ENCODE peak calls at places on chromosomes 6 and 20, in nine cellular contexts. M, Y, G, S, E, C, P, X and N are unnamed samples. For H3K4me1, the result is how much of the 10 kb centered on the place peaks cover.

GRCh38 chr6:145704153-145704781 is 31.1 kb downstream of the EPM2A start:
- DNase-seq in M (no peak), Y (peak), G (no peak), S (no peak), E (no peak), C (no peak), P (no peak), X (peak), N (peak)

GRCh38 chr20:36624068-36624813 is 18.7 kb downstream of the RAB5IF start:
- DNase-seq in M (no peak), Y (no peak), G (no peak), S (peak), E (no peak), C (no peak), P (no peak), X (no peak), N (no peak)

GRCh38 chr20:42864116-42864515 is 325.6 kb downstream of the PTPRT start:
- DNase-seq in M (no peak), Y (no peak), G (no peak), S (no peak), E (no peak), C (no peak), P (no peak), X (no peak), N (no peak)

GRCh38 chr6:41970436-41970846 is 28.8 kb upstream of the CCND3 start:
- DNase-seq in M (no peak), Y (peak), G (no peak), S (no peak), E (no peak), C (no peak), P (no peak), X (no peak), N (no peak)

GRCh38 chr6:132490024-132490423 is 22.9 kb downstream of the STX7 start:
- DNase-seq in M (no peak), Y (no peak), G (no peak), S (no peak), E (no peak), C (no peak), P (peak), X (no peak), N (no peak)

GRCh38 chr6:155224031-155224451 is 39.8 kb upstream of the CLDN20 start:
- DNase-seq in M (peak), Y (peak), G (no peak), S (no peak), E (no peak), C (no peak), P (no peak), X (peak), N (peak)

GRCh38 chr6:154319231-154319858 is 37.3 kb downstream of the IPCEF1 start:
- DNase-seq in M (no peak), Y (peak), G (no peak), S (no peak), E (no peak), C (no peak), P (no peak), X (no peak), N (peak)

GRCh38 chr6:12119085-12119588 is 107.0 kb downstream of the HIVEP1 start:
- DNase-seq in M (peak), Y (no peak), G (peak), S (no peak), E (no peak), C (no peak), P (no peak), X (peak), N (no peak)

GRCh38 chr6:79610301-79611009 is 20.7 kb upstream of the SH3BGRL2 start:
- DNase-seq in M (no peak), Y (no peak), G (no peak), S (no peak), E (no peak), C (no peak), P (no peak), X (no peak), N (peak)

GRCh38 chr20:33791021-33791420 is 20.1 kb upstream of the CHMP4B start:
- DNase-seq in M (no peak), Y (no peak), G (no peak), S (no peak), E (no peak), C (no peak), P (no peak), X (no peak), N (no peak)

GRCh38 chr6:105587349-105588115 is 184.7 kb upstream of the PREP start:
- DNase-seq in M (peak), Y (peak), G (peak), S (no peak), E (no peak), C (no peak), P (no peak), X (no peak), N (peak)

GRCh38 chr20:35307666-35308653 is 15.7 kb upstream of the FAM83C start:
- DNase-seq in M (no peak), Y (peak), G (no peak), S (peak), E (peak), C (peak), P (no peak), X (no peak), N (peak)

GRCh38 chr20:33724439-33725094 is 4.5 kb upstream of the PXMP4 start:
- DNase-seq in M (no peak), Y (peak), G (no peak), S (no peak), E (no peak), C (no peak), P (no peak), X (no peak), N (no peak)

GRCh38 chr6:12605888-12606345 is 110.7 kb upstream of the PHACTR1 start:
- DNase-seq in M (no peak), Y (peak), G (no peak), S (peak), E (peak), C (peak), P (no peak), X (peak), N (peak)

GRCh38 chr6:137133136-137133535 is 40.3 kb downstream of the IL22RA2 start:
- DNase-seq in M (no peak), Y (no peak), G (no peak), S (no peak), E (no peak), C (no peak), P (no peak), X (no peak), N (no peak)

GRCh38 chr6:142935553-142936517 is 9.1 kb downstream of the HIVEP2 start:
- DNase-seq in M (peak), Y (no peak), G (no peak), S (no peak), E (no peak), C (no peak), P (no peak), X (peak), N (no peak)

GRCh38 chr6:137904822-137905617 is 38.0 kb downstream of the TNFAIP3 start:
- DNase-seq in M (peak), Y (no peak), G (peak), S (no peak), E (no peak), C (no peak), P (no peak), X (peak), N (no peak)

GRCh38 chr20:46348972-46349741 is 40.9 kb upstream of the CDH22 start:
- DNase-seq in M (peak), Y (peak), G (peak), S (peak), E (peak), C (peak), P (no peak), X (peak), N (peak)

GRCh38 chr6:37882724-37883413 is 63.3 kb downstream of the ZFAND3 start:
- DNase-seq in M (no peak), Y (peak), G (no peak), S (no peak), E (no peak), C (no peak), P (no peak), X (no peak), N (peak)

GRCh38 chr20:12965212-12965879 is 43.4 kb upstream of the SPTLC3 start:
- DNase-seq in M (no peak), Y (no peak), G (no peak), S (no peak), E (no peak), C (no peak), P (no peak), X (no peak), N (peak)

GRCh38 chr20:51650685-51651134 is 108.2 kb upstream of the NFATC2 start:
- DNase-seq in M (no peak), Y (peak), G (no peak), S (no peak), E (no peak), C (no peak), P (no peak), X (no peak), N (peak)

GRCh38 chr6:22954749-22955385 is 385.5 kb downstream of the HDGFL1 start:
- DNase-seq in M (no peak), Y (peak), G (no peak), S (no peak), E (no peak), C (no peak), P (no peak), X (peak), N (peak)

GRCh38 chr6:3500262-3501001 is 43.6 kb upstream of the SLC22A23 start:
- DNase-seq in M (no peak), Y (peak), G (no peak), S (peak), E (no peak), C (no peak), P (no peak), X (no peak), N (peak)

GRCh38 chr6:149318581-149319286 is 1.2 kb downstream of the TAB2 start:
- DNase-seq in M (no peak), Y (peak), G (no peak), S (no peak), E (no peak), C (no peak), P (no peak), X (peak), N (peak)

GRCh38 chr6:109793015-109793414 is 101.9 kb downstream of the FIG4 start:
- DNase-seq in M (no peak), Y (no peak), G (no peak), S (no peak), E (no peak), C (no peak), P (no peak), X (no peak), N (peak)

GRCh38 chr20:63553933-63554290 is at the start of gene FNDC11:
- DNase-seq in M (peak), Y (peak), G (no peak), S (no peak), E (peak), C (no peak), P (no peak), X (no peak), N (peak)

GRCh38 chr6:28656715-28657114 is 131.0 kb downstream of the GPX5 start:
- DNase-seq in M (no peak), Y (no peak), G (no peak), S (no peak), E (no peak), C (no peak), P (no peak), X (no peak), N (no peak)

GRCh38 chr6:134502614-134503541 is 185.0 kb upstream of the SGK1 start:
- DNase-seq in M (no peak), Y (no peak), G (no peak), S (peak), E (no peak), C (no peak), P (no peak), X (no peak), N (no peak)

GRCh38 chr6:21164768-21165326 is 428.7 kb upstream of the SOX4 start:
- DNase-seq in M (no peak), Y (no peak), G (no peak), S (no peak), E (no peak), C (no peak), P (no peak), X (peak), N (no peak)

GRCh38 chr6:20885076-20885475 is 350.8 kb downstream of the CDKAL1 start:
- DNase-seq in M (no peak), Y (no peak), G (no peak), S (no peak), E (no peak), C (no peak), P (no peak), X (no peak), N (no peak)

GRCh38 chr6:166508726-166509125 is 77.8 kb downstream of the RAMACL start:
- DNase-seq in M (no peak), Y (no peak), G (no peak), S (no peak), E (no peak), C (no peak), P (no peak), X (no peak), N (no peak)
- H3K4me1 ChIP-seq in M (under half), Y (under half), G (under half), S (under half), E (under half), C (under half), P (under half), X (under half), N (under half)

DNA sequence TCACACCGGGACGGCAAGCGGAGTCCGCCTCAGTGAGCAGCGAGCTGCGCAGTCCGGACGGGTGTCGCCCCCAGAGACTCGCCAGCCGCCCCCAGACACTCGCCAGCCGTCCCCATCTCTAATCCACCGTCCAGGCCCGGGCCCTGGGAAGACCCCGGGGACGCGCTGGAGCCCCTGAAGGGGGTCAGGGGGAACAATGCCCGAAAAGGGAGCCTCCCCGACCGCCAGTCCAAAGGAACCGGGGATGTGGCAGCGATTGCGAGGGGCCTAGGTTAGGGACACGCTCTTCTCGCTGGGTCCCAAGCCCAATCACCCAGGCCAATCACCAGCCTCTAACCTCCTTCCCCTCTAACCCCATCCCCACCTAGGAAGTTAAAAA is 33.1 kb downstream of the TFAP2A start:
- DNase-seq in M (no peak), Y (no peak), G (no peak), S (no peak), E (no peak), C (no peak), P (no peak), X (no peak), N (no peak)
- H3K4me1 ChIP-seq in M (under half), Y (under half), G (under half), S (under half), E (under half), C (under half), P (under half), X (under half), N (under half)

DNA sequence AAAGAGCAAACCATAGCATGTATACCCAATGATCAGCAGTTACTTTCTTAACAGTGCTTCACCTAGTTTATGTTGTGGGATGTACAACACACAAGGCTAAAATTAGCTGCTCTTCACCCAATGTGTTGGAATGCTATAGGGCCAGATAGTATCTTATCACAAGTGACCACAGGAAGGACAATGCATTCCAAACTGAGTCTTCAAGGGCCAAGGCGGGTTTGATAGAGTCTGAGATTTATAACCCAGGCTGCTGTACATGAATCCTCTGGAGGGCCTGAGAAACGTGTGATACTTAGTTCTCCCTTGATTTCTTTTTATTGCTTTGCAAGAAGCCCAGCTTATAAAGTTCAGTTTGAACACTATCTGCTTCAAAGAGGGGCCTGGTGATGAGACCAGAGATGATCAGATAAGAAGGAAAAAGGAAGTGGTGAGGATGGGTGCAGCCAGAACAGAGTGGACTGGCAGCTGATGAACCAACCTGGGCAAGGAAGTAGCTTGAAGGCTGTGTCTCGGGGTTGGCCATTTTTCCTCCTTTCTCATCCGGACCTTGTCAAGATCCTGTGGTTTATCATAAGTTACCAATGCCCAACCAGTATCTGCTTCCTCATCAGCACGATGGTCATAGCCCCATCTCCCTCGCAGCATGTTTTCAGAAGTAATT is 62.2 kb upstream of the BMP2 start:
- DNase-seq in M (no peak), Y (no peak), G (no peak), S (no peak), E (no peak), C (no peak), P (no peak), X (no peak), N (peak)
- H3K4me1 ChIP-seq in M (under half), Y (under half), G (under half), S (under half), E (under half), C (under half), P (under half), X (under half), N (half or more)

DNA sequence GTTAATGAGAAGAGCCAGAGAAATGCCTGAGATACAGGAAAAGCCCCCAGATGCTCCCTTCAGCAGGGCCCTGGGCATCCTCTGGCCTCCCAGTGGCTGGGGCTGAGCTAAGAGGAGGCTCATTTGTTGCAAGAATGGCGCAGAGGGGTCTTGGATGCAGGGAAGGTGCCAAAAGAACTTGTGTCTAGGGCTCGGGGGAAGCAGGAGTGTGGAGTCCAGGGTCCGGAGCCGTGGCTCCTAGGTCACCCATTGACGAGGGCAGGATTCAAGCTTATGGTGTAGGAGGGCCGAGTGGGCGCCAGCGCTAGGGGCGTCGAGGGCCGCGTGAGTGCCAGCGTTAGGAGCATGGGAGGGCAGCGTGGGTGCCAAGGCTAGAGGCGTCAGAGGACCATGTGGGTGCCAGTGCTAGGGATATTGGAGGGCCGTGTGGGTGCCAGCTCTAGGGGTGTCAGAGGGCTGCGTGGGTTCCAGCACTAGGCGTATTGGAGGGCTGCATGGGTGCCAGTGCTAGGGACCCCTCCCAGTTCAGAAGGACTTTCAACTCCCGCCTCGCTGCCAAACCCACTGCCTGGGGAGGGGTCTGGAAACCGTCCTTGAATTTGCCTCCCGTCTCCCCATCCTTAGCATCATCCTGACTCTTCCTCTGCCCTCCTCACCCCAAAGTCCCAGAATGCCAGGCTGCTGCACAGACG is 250.5 kb upstream of the AFDN start:
- DNase-seq in M (no peak), Y (no peak), G (no peak), S (no peak), E (no peak), C (no peak), P (no peak), X (no peak), N (no peak)
- H3K4me1 ChIP-seq in M (under half), Y (under half), G (under half), S (under half), E (under half), C (under half), P (under half), X (under half), N (under half)

DNA sequence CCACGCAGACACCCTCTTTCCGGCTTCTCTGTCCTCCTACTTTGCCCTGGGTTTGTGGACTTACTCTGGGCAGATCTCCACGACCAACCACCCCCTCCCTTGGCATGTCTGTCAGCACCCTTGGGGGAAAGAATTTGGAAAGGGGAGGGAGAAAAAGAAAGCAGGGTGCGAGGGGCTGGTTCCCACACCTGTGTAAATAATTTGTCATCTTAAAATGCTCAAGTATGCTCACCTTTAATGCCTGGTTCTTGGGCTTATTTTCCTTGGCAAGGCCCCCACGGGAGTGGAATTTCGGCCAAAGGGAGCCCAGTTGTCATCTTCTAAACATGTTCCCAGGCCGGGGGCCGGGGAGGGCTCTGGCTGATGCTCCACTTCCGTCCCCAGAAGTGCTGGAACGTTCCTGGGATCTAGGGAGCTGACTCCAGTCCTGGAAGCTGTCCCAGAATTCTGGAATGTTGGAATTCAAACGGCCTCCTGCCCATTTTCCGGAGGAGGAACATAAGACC is 122.1 kb downstream of the CEBPB start:
- DNase-seq in M (no peak), Y (peak), G (no peak), S (peak), E (peak), C (peak), P (peak), X (no peak), N (peak)
- H3K4me1 ChIP-seq in M (under half), Y (under half), G (under half), S (under half), E (under half), C (under half), P (under half), X (under half), N (half or more)

GRCh38 chr20:37808752-37809070 is 94.2 kb upstream of the VSTM2L start:
- DNase-seq in M (no peak), Y (no peak), G (no peak), S (no peak), E (no peak), C (no peak), P (no peak), X (no peak), N (no peak)

GRCh38 chr20:37810027-37810426 is 92.9 kb upstream of the VSTM2L start:
- DNase-seq in M (no peak), Y (no peak), G (no peak), S (no peak), E (no peak), C (no peak), P (no peak), X (no peak), N (no peak)

GRCh38 chr20:37804584-37805566 is 98.1 kb upstream of the VSTM2L start:
- DNase-seq in M (no peak), Y (no peak), G (no peak), S (no peak), E (no peak), C (no peak), P (no peak), X (no peak), N (no peak)

GRCh38 chr20:37807901-37808751 is 94.8 kb upstream of the VSTM2L start:
- DNase-seq in M (no peak), Y (no peak), G (no peak), S (no peak), E (no peak), C (no peak), P (no peak), X (no peak), N (no peak)

DNA sequence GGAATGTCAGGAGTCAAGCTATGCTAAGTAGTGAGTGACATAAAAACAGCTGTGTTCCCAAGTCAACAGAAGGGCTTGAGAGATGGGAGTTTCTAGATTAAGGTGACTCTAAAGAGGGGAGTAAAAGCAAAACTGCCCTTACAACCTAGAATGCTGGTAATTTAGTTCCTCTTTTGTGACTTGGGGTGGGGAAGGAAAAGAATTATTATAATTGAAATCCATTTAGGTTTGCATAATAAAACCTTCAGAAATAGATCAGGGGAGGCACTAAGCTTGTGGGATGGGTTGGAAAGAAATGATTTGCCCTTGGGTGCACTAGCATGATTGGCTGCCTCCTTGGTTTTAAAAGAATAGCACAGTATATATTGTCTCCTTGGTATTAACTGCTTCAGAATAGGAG is 95.4 kb upstream of the VSTM2L start:
- DNase-seq in M (no peak), Y (no peak), G (no peak), S (no peak), E (no peak), C (no peak), P (no peak), X (no peak), N (no peak)
- H3K4me1 ChIP-seq in M (under half), Y (under half), G (under half), S (under half), E (under half), C (under half), P (under half), X (under half), N (under half)

GRCh38 chr6:16136086-16136485 is 7.2 kb downstream of the MYLIP start:
- DNase-seq in M (peak), Y (no peak), G (peak), S (no peak), E (no peak), C (no peak), P (no peak), X (peak), N (no peak)
- H3K4me1 ChIP-seq in M (half or more), Y (half or more), G (half or more), S (under half), E (under half), C (half or more), P (half or more), X (half or more), N (half or more)